ENCODE peak calls at places on chromosomes 12 and 14, in nine cellular contexts. Q is activated CD8-positive, alpha-beta T cell treated with anti-CD3 and anti-CD28 coated beads for 36 hours; H is cerebellum; R is body of pancreas; G is left cardiac atrium; S is foreskin fibroblast; N is PC-3; I is cardiac fibroblast; B is IMR-90. Y is an unnamed sample.

GRCh38 chr14:68231832-68232642 is 412.5 kb downstream of the RAD51B start:
- DNase-seq in Q (no peak), H (no peak), R (no peak), G (no peak), S (peak; percentile 47), N (peak; percentile 81), I (peak; percentile 61), B (peak; percentile 62), Y (no peak)

GRCh38 chr14:81400852-81401251 is 728 bp upstream of the STON2 start:
- DNase-seq in Q (peak; percentile 13), H (no peak), R (no peak), G (peak; percentile 61), S (peak; percentile 98), N (peak; percentile 99), I (peak; percentile 95), B (peak; percentile 51), Y (no peak)

GRCh38 chr12:12714276-12715001 is 2.7 kb upstream of the CDKN1B start:
- DNase-seq in Q (peak; percentile 63), H (peak; percentile 45), R (peak; percentile 42), G (no peak), S (peak; percentile 51), N (peak; percentile 35), I (peak; percentile 36), B (peak; percentile 45), Y (peak; percentile 74)

GRCh38 chr14:25042362-25043299 is 7.3 kb downstream of the STXBP6 start:
- DNase-seq in Q (no peak), H (no peak), R (no peak), G (peak; percentile 31), S (peak; percentile 77), N (peak; percentile 24), I (peak; percentile 75), B (peak; percentile 68), Y (peak; percentile 21)

GRCh38 chr12:45183263-45183662 is 32.6 kb upstream of the ANO6 start:
- DNase-seq in Q (no peak), H (peak; percentile 1), R (no peak), G (no peak), S (peak; percentile 41), N (peak; percentile 32), I (peak; percentile 46), B (peak; percentile 31), Y (peak; percentile 41)

GRCh38 chr14:54818201-54819133 is 84.2 kb downstream of the GCH1 start:
- DNase-seq in Q (no peak), H (no peak), R (no peak), G (no peak), S (peak; percentile 75), N (peak; percentile 85), I (peak; percentile 85), B (peak; percentile 69), Y (peak; percentile 49)

GRCh38 chr12:10720974-10721565 is 2.1 kb downstream of the YBX3 start:
- DNase-seq in Q (no peak), H (no peak), R (no peak), G (no peak), S (no peak), N (no peak), I (peak; percentile 33), B (no peak), Y (peak; percentile 46)

GRCh38 chr12:15130521-15130920 is 90.7 kb downstream of the RERG start:
- DNase-seq in Q (no peak), H (no peak), R (no peak), G (no peak), S (peak; percentile 71), N (no peak), I (no peak), B (no peak), Y (no peak)

GRCh38 chr14:65949711-65950516 is 536.3 kb upstream of the CCDC196 start:
- DNase-seq in Q (peak; percentile 86), H (peak; percentile 44), R (peak; percentile 40), G (peak; percentile 67), S (peak; percentile 7), N (peak; percentile 44), I (peak; percentile 27), B (peak; percentile 12), Y (peak; percentile 24)

GRCh38 chr12:102182635-102183034 is 15.0 kb downstream of the PMCH start:
- DNase-seq in Q (no peak), H (no peak), R (no peak), G (no peak), S (no peak), N (peak; percentile 14), I (no peak), B (no peak), Y (peak; percentile 76)

GRCh38 chr12:4434721-4435425 is 10.7 kb downstream of the FGF6 start:
- DNase-seq in Q (no peak), H (no peak), R (no peak), G (no peak), S (no peak), N (no peak), I (no peak), B (no peak), Y (no peak)

GRCh38 chr12:121214855-121215745 is 5.2 kb downstream of the P2RX4 start:
- DNase-seq in Q (no peak), H (no peak), R (peak; percentile 59), G (no peak), S (peak; percentile 95), N (peak; percentile 96), I (peak; percentile 86), B (peak; percentile 97), Y (peak; percentile 82)

GRCh38 chr12:8734873-8735381 is 37.1 kb downstream of the RIMKLB start:
- DNase-seq in Q (no peak), H (no peak), R (no peak), G (no peak), S (no peak), N (no peak), I (peak; percentile 5), B (peak; percentile 19), Y (no peak)

GRCh38 chr14:64109821-64110554 is 184.2 kb downstream of the ESR2 start:
- DNase-seq in Q (no peak), H (no peak), R (no peak), G (no peak), S (peak; percentile 22), N (no peak), I (peak; percentile 6), B (peak; percentile 49), Y (no peak)

GRCh38 chr14:23061995-23062394 is 4.7 kb upstream of the CDH24 start:
- DNase-seq in Q (no peak), H (no peak), R (peak; percentile 77), G (peak; percentile 68), S (peak; percentile 96), N (peak; percentile 96), I (peak; percentile 96), B (peak; percentile 95), Y (peak; percentile 85)

GRCh38 chr14:35814371-35815005 is 5.4 kb upstream of the RALGAPA1 start:
- DNase-seq in Q (peak; percentile 88), H (no peak), R (peak; percentile 65), G (peak; percentile 50), S (peak; percentile 61), N (peak; percentile 74), I (peak; percentile 60), B (peak; percentile 40), Y (peak; percentile 59)

Y was measured in lung microvascular endothelial cell.